ENCODE peak calls at places on chromosome 21, in six cellular contexts. One of them, this sample, is unnamed.
A peak's percentile ranks its signal among the peaks of the same experiment; 100 is the strongest.

GRCh38 chr21:22743085-22743484 is 1744.9 kb downstream of the NCAM2 start:
- DNase-seq in AG04450: no peak
- DNase-seq in pancreas: no peak
- DNase-seq in PC-3: no peak
- DNase-seq in endodermal cell: no peak
- DNase-seq in CD8-positive, alpha-beta T cell: no peak
- DNase-seq in this sample: no peak

GRCh38 chr21:31255846-31256395 is 88.1 kb downstream of the TIAM1 start:
- DNase-seq in endodermal cell: no peak
- DNase-seq in AG04450: no peak
- DNase-seq in CD8-positive, alpha-beta T cell: no peak
- DNase-seq in pancreas: no peak
- DNase-seq in PC-3: no peak
- DNase-seq in this sample: no peak

GRCh38 chr21:31339736-31340135 is 4.3 kb downstream of the TIAM1 start:
- DNase-seq in AG04450: no peak
- DNase-seq in pancreas: no peak
- DNase-seq in CD8-positive, alpha-beta T cell: no peak
- DNase-seq in PC-3: no peak
- DNase-seq in endodermal cell: no peak
- DNase-seq in this sample: no peak

GRCh38 chr21:40622531-40622930 is 224.4 kb downstream of the DSCAM start:
- DNase-seq in endodermal cell: no peak
- DNase-seq in CD8-positive, alpha-beta T cell: no peak
- DNase-seq in PC-3: no peak
- DNase-seq in pancreas: no peak
- DNase-seq in AG04450: no peak
- DNase-seq in this sample: no peak

GRCh38 chr21:27805696-27806095 is 838.8 kb upstream of the ADAMTS5 start:
- DNase-seq in PC-3: no peak
- DNase-seq in pancreas: no peak
- DNase-seq in endodermal cell: no peak
- DNase-seq in AG04450: no peak
- DNase-seq in CD8-positive, alpha-beta T cell: no peak
- DNase-seq in this sample: no peak

GRCh38 chr21:21200103-21200938 is 202.1 kb downstream of the NCAM2 start:
- DNase-seq in endodermal cell: no peak
- DNase-seq in CD8-positive, alpha-beta T cell: no peak
- DNase-seq in PC-3: peak; percentile 85
- DNase-seq in pancreas: no peak
- DNase-seq in AG04450: peak; percentile 93
- DNase-seq in this sample: peak; percentile 65

GRCh38 chr21:28375708-28376385 is 616.8 kb downstream of the LTN1 start:
- DNase-seq in AG04450: peak; percentile 21
- DNase-seq in pancreas: no peak
- DNase-seq in CD8-positive, alpha-beta T cell: no peak
- DNase-seq in PC-3: no peak
- DNase-seq in endodermal cell: no peak
- DNase-seq in this sample: no peak

GRCh38 chr21:16634522-16634914 is 878.3 kb upstream of the CXADR start:
- DNase-seq in PC-3: no peak
- DNase-seq in AG04450: no peak
- DNase-seq in endodermal cell: peak; percentile 45
- DNase-seq in pancreas: no peak
- DNase-seq in CD8-positive, alpha-beta T cell: no peak
- DNase-seq in this sample: no peak

GRCh38 chr21:31872452-31873274 is at the start of gene HUNK:
- DNase-seq in AG04450: no peak
- DNase-seq in CD8-positive, alpha-beta T cell: no peak
- DNase-seq in endodermal cell: peak; percentile 88
- DNase-seq in PC-3: no peak
- DNase-seq in pancreas: peak; percentile 75
- DNase-seq in this sample: no peak

GRCh38 chr21:28805885-28806284 is 186.8 kb downstream of the LTN1 start:
- DNase-seq in pancreas: no peak
- DNase-seq in endodermal cell: no peak
- DNase-seq in PC-3: peak; percentile 65
- DNase-seq in AG04450: peak; percentile 84
- DNase-seq in CD8-positive, alpha-beta T cell: no peak
- DNase-seq in this sample: peak; percentile 37

GRCh38 chr21:31557956-31558838 is 101.3 kb upstream of the SOD1 start:
- DNase-seq in CD8-positive, alpha-beta T cell: peak; percentile 44
- DNase-seq in PC-3: peak; percentile 8
- DNase-seq in AG04450: no peak
- DNase-seq in endodermal cell: peak; percentile 86
- DNase-seq in pancreas: no peak
- DNase-seq in this sample: no peak

GRCh38 chr21:34949045-34949444 is 100.1 kb downstream of the RUNX1 start:
- DNase-seq in CD8-positive, alpha-beta T cell: no peak
- DNase-seq in endodermal cell: no peak
- DNase-seq in PC-3: no peak
- DNase-seq in AG04450: peak; percentile 18
- DNase-seq in pancreas: no peak
- DNase-seq in this sample: no peak

GRCh38 chr21:37335053-37335452 is 31.5 kb upstream of the DYRK1A start:
- DNase-seq in AG04450: no peak
- DNase-seq in pancreas: no peak
- DNase-seq in PC-3: no peak
- DNase-seq in endodermal cell: no peak
- DNase-seq in CD8-positive, alpha-beta T cell: no peak
- DNase-seq in this sample: no peak

GRCh38 chr21:33640697-33641338 is 723 bp downstream of the CRYZL1 start:
- DNase-seq in PC-3: peak; percentile 36
- DNase-seq in CD8-positive, alpha-beta T cell: no peak
- DNase-seq in pancreas: no peak
- DNase-seq in endodermal cell: peak; percentile 53
- DNase-seq in AG04450: no peak
- DNase-seq in this sample: no peak

DNA sequence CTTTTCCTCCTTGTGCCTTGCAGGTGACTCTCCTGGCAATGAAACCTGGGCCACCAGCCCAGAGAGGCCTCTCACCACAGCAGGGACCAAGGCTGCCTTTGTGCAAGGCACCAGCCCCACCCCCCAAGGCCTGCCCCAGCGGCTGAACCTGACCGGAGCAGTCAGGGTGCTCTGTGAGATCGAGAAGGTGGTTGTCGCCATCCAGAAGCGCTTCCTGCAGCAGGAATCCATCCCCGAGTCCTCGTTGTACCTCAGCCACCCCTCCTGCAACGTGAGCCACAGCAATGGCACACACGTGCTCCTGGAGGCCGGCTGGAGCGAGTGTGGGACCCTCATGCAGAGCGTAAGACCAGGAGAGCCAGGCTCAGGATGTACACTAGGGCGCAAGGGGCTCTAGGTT is 51.7 kb downstream of the UMODL1 start:
- DNase-seq in PC-3: no peak
- DNase-seq in endodermal cell: no peak
- DNase-seq in AG04450: no peak
- DNase-seq in pancreas: no peak
- DNase-seq in CD8-positive, alpha-beta T cell: no peak
- DNase-seq in this sample: no peak
- H3K27me3 ChIP-seq in PC-3: no peaks in the 10 kb centered on the region
- H3K27me3 ChIP-seq in endodermal cell: no peaks in the 10 kb centered on the region
- H3K27me3 ChIP-seq in AG04450: peaks cover 50% of the 10 kb centered on the region
- H3K27me3 ChIP-seq in pancreas: no peaks in the 10 kb centered on the region
- H3K27me3 ChIP-seq in CD8-positive, alpha-beta T cell: peaks cover 3% of the 10 kb centered on the region
- H3K27me3 ChIP-seq in this sample: no peaks in the 10 kb centered on the region

DNA sequence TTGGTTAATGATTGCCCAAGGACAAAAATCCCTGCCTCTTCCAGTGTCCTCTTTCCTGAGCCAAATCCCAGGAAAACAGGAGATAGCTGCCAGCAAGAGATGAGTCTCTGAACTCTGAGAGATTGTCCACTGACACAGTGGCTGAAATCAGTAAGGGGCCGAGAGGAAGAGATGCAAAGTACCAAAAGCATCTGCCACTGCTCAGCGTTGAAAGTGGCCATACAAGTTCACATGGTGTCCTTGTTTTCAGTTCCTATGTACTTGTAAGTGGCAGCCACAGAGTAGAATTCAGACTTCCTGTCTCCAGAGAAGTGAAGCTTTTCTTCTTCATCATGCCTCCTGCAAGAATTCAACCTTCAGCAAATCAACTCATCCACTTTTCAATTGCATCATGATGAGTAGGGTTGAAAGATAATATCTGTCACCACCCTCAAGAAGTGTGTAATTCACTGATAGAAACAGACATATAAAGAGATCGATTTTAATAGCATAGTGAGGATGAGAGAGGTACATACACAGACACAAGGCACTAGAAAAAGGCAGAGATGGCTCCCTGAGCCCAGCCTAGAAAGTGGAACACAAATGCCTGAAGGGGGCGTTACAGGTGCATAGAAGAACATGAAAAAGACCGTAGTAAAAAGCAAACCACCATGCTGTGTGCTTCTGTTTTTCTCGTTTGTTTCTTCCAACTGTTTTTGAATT is 185.8 kb downstream of the MRPL39 start:
- DNase-seq in CD8-positive, alpha-beta T cell: peak; percentile 55
- DNase-seq in AG04450: peak; percentile 21
- DNase-seq in endodermal cell: peak; percentile 71
- DNase-seq in pancreas: no peak
- DNase-seq in PC-3: peak; percentile 78
- DNase-seq in this sample: no peak
- TF ChIP-seq CTCF in CD8-positive, alpha-beta T cell: peak; percentile 60
- TF ChIP-seq CTCF in AG04450: peak; percentile 66
- TF ChIP-seq CTCF in endodermal cell: peak; percentile 88
- TF ChIP-seq CTCF in pancreas: no peak
- TF ChIP-seq CTCF in PC-3: peak; percentile 81
- TF ChIP-seq CTCF in this sample: peak; percentile 19

GRCh38 chr21:42670884-42671283 is 17.5 kb downstream of the PDE9A start:
- DNase-seq in CD8-positive, alpha-beta T cell: no peak
- DNase-seq in endodermal cell: no peak
- DNase-seq in pancreas: no peak
- DNase-seq in AG04450: no peak
- DNase-seq in PC-3: no peak
- DNase-seq in this sample: no peak

GRCh38 chr21:42671778-42672593 is 18.6 kb downstream of the PDE9A start:
- DNase-seq in PC-3: peak; percentile 87
- DNase-seq in CD8-positive, alpha-beta T cell: no peak
- DNase-seq in endodermal cell: no peak
- DNase-seq in AG04450: no peak
- DNase-seq in pancreas: no peak
- DNase-seq in this sample: no peak

GRCh38 chr21:42673633-42674328 is 20.4 kb downstream of the PDE9A start:
- DNase-seq in AG04450: no peak
- DNase-seq in endodermal cell: no peak
- DNase-seq in PC-3: no peak
- DNase-seq in CD8-positive, alpha-beta T cell: no peak
- DNase-seq in pancreas: no peak
- DNase-seq in this sample: no peak

GRCh38 chr21:42674351-42674940 is 21.0 kb downstream of the PDE9A start:
- DNase-seq in pancreas: no peak
- DNase-seq in CD8-positive, alpha-beta T cell: no peak
- DNase-seq in endodermal cell: peak; percentile 82
- DNase-seq in AG04450: no peak
- DNase-seq in PC-3: no peak
- DNase-seq in this sample: no peak

GRCh38 chr21:42672699-42673458 is 19.5 kb downstream of the PDE9A start:
- DNase-seq in PC-3: peak; percentile 90
- DNase-seq in endodermal cell: no peak
- DNase-seq in AG04450: no peak
- DNase-seq in pancreas: no peak
- DNase-seq in CD8-positive, alpha-beta T cell: no peak
- DNase-seq in this sample: no peak
- H3K27ac ChIP-seq in PC-3: peak overlapping the region; percentile 25
- H3K27ac ChIP-seq in endodermal cell: peak overlapping the region; percentile 6
- H3K27ac ChIP-seq in AG04450: no peak overlapping the region
- H3K27ac ChIP-seq in pancreas: no peak overlapping the region
- H3K27ac ChIP-seq in CD8-positive, alpha-beta T cell: no peak overlapping the region
- H3K27ac ChIP-seq in this sample: no peak overlapping the region

DNA sequence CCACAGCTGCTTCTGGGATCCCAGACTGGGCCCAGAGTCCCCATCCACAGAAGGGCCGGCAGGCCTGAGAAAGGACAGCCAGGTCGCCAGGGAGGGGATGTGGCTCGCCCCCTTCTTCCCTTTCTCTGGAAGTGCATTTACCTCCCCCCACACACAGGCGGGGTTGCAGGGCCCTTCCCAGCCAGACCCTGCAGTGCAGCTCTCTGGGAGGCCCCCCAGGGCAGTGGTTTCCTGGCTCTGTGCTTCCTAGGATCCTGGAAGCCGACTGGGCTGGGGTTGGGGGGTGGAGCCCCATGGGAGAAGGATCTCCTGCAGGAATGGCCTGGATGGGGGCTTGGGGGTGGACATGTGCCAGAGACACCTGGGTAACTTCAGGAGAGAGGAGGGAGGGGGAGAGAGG is 4.2 kb upstream of the COL6A1 start:
- DNase-seq in AG04450: no peak
- DNase-seq in pancreas: no peak
- DNase-seq in endodermal cell: peak; percentile 75
- DNase-seq in CD8-positive, alpha-beta T cell: no peak
- DNase-seq in PC-3: no peak
- DNase-seq in this sample: peak; percentile 67
- H3K27me3 ChIP-seq in AG04450: no peaks in the 10 kb centered on the region
- H3K27me3 ChIP-seq in pancreas: no peaks in the 10 kb centered on the region
- H3K27me3 ChIP-seq in endodermal cell: peaks cover 8% of the 10 kb centered on the region
- H3K27me3 ChIP-seq in CD8-positive, alpha-beta T cell: no peaks in the 10 kb centered on the region
- H3K27me3 ChIP-seq in PC-3: no peaks in the 10 kb centered on the region
- H3K27me3 ChIP-seq in this sample: no peaks in the 10 kb centered on the region

DNA sequence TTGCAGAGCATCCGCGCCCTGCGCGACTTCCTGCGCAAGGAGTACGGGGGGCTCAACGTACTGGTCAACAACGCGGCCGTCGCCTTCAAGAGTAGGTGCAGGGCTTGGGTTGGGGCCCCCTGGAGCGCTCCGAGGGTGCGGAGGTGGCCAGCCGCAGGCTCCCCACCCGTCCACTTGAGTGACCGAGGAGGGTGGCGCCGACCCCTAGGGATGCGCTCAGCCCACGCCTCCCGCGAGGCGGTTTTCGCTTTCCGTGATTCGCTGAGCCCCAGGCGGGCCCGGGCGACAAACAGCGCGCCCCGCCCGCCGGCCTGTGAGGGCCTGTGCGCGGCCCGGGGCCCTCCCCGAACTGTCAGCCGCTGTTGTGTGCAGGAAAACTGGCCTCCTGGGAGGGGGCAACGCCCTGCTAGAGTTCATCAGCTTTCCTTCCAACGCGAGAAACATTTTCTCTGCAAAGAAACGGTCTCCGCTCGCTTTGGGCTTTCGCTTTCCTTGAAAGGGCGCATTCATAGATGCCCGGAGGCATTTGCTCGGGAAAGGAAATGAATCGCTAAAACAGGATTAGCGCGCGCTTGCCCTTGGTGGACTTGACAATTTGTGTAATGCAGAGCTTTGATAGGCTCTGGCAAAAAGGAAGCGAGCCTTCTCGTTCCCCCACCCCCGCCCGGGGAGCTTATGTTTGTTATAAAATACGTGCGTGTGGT is 664 bp downstream of the CBR3 start:
- DNase-seq in endodermal cell: peak; percentile 78
- DNase-seq in AG04450: no peak
- DNase-seq in CD8-positive, alpha-beta T cell: peak; percentile 40
- DNase-seq in pancreas: peak; percentile 26
- DNase-seq in PC-3: peak; percentile 90
- DNase-seq in this sample: peak; percentile 91
- TF ChIP-seq CTCF in endodermal cell: no peak
- TF ChIP-seq CTCF in AG04450: no peak
- TF ChIP-seq CTCF in CD8-positive, alpha-beta T cell: no peak
- TF ChIP-seq CTCF in pancreas: no peak
- TF ChIP-seq CTCF in PC-3: no peak
- TF ChIP-seq CTCF in this sample: no peak

GRCh38 chr21:39483917-39484316 is 32.1 kb downstream of the SH3BGR start:
- DNase-seq in CD8-positive, alpha-beta T cell: no peak
- DNase-seq in PC-3: peak; percentile 48
- DNase-seq in pancreas: no peak
- DNase-seq in AG04450: no peak
- DNase-seq in endodermal cell: no peak
- DNase-seq in this sample: no peak
- H3K27ac ChIP-seq in CD8-positive, alpha-beta T cell: no peak overlapping the region
- H3K27ac ChIP-seq in PC-3: no peak overlapping the region
- H3K27ac ChIP-seq in pancreas: no peak overlapping the region
- H3K27ac ChIP-seq in AG04450: no peak overlapping the region
- H3K27ac ChIP-seq in endodermal cell: no peak overlapping the region
- H3K27ac ChIP-seq in this sample: no peak overlapping the region